ENCODE peak calls at places on chromosomes 13 and 19, in seven cellular contexts. Y, R, C, V, B, U and I are unnamed samples.

GRCh38 chr13:24386816-24387708 is 77.7 kb downstream of the C1QTNF9 start:
- DNase-seq in Y (no peak), R (no peak), C (no peak), V (no peak), B (peak; percentile 36), U (no peak), I (no peak)

GRCh38 chr19:7830823-7831222 is 805 bp downstream of the EVI5L start:
- DNase-seq in Y (no peak), R (no peak), C (no peak), V (no peak), B (no peak), U (no peak), I (no peak)

GRCh38 chr19:41426952-41427646 is at the start of gene B3GNT8:
- DNase-seq in Y (peak; percentile 69), R (no peak), C (peak; percentile 18), V (no peak), B (peak; percentile 86), U (peak; percentile 94), I (no peak)

GRCh38 chr13:88042489-88042888 is 371.3 kb downstream of the SLITRK5 start:
- DNase-seq in Y (no peak), R (no peak), C (no peak), V (no peak), B (no peak), U (no peak), I (no peak)

GRCh38 chr13:77022341-77022740 is 4.6 kb downstream of the FBXL3 start:
- DNase-seq in Y (no peak), R (no peak), C (no peak), V (no peak), B (no peak), U (no peak), I (no peak)

GRCh38 chr19:3701200-3701599 is 932 bp upstream of the PIP5K1C start:
- DNase-seq in Y (no peak), R (no peak), C (no peak), V (no peak), B (no peak), U (no peak), I (no peak)

GRCh38 chr13:43964698-43965097 is 85.0 kb downstream of the LACC1 start:
- DNase-seq in Y (no peak), R (no peak), C (no peak), V (no peak), B (no peak), U (no peak), I (no peak)

GRCh38 chr13:20160346-20161274 is at the start of gene GJA3:
- DNase-seq in Y (no peak), R (no peak), C (peak; percentile 52), V (no peak), B (peak; percentile 17), U (peak; percentile 46), I (no peak)

GRCh38 chr19:44356383-44357111 is at the start of gene ZNF112:
- DNase-seq in Y (peak; percentile 66), R (peak; percentile 92), C (peak; percentile 93), V (no peak), B (peak; percentile 99), U (peak; percentile 57), I (peak; percentile 94)

GRCh38 chr19:17281391-17282304 is at the start of gene ANKLE1:
- DNase-seq in Y (no peak), R (no peak), C (no peak), V (no peak), B (peak; percentile 51), U (peak; percentile 56), I (no peak)

GRCh38 chr19:32318884-32319520 is 26.4 kb upstream of the ZNF507 start:
- DNase-seq in Y (peak; percentile 42), R (no peak), C (no peak), V (no peak), B (peak; percentile 20), U (peak; percentile 66), I (no peak)